ENCODE peak calls at places on chromosomes 2 and 18, in four cellular contexts. Y, P, A and W are unnamed samples.
A peak's percentile ranks its signal among the peaks of the same experiment; 100 is the strongest.

GRCh38 chr2:114040816-114041215 is 150.9 kb downstream of the ACTR3 start:
- DNase-seq in Y (no peak), P (no peak), A (no peak), W (no peak)

GRCh38 chr2:140502951-140503630 is 1627.7 kb downstream of the LRP1B start:
- DNase-seq in Y (peak; percentile 56), P (no peak), A (peak; percentile 88), W (peak; percentile 79)

GRCh38 chr2:74532222-74532621 is 2.5 kb downstream of the HTRA2 start:
- DNase-seq in Y (peak; percentile 66), P (no peak), A (no peak), W (peak; percentile 62)

GRCh38 chr18:29313312-29313711 is 1136.4 kb upstream of the CDH2 start:
- DNase-seq in Y (no peak), P (no peak), A (no peak), W (no peak)

GRCh38 chr2:65550246-65550645 is 117.8 kb upstream of the SPRED2 start:
- DNase-seq in Y (no peak), P (no peak), A (no peak), W (no peak)

GRCh38 chr2:164839914-164840457 is 1.6 kb downstream of the COBLL1 start:
- DNase-seq in Y (peak; percentile 18), P (no peak), A (peak; percentile 56), W (peak; percentile 52)

GRCh38 chr2:226544581-226545210 is 254.9 kb downstream of the IRS1 start:
- DNase-seq in Y (peak; percentile 61), P (no peak), A (peak; percentile 21), W (peak; percentile 15)

GRCh38 chr2:69773201-69773600 is 31.3 kb downstream of the ANXA4 start:
- DNase-seq in Y (peak; percentile 59), P (no peak), A (peak; percentile 66), W (peak; percentile 66)

GRCh38 chr2:220079595-220079994 is 452.2 kb downstream of the SLC4A3 start:
- DNase-seq in Y (no peak), P (no peak), A (no peak), W (no peak)

GRCh38 chr2:205386109-205386508 is 296.2 kb upstream of the NRP2 start:
- DNase-seq in Y (no peak), P (no peak), A (peak; percentile 68), W (peak; percentile 50)

GRCh38 chr2:12397861-12398260 is 318.9 kb upstream of the TRIB2 start:
- DNase-seq in Y (no peak), P (no peak), A (no peak), W (no peak)

GRCh38 chr2:228180126-228181097 is 1.1 kb downstream of the SPHKAP start:
- DNase-seq in Y (no peak), P (no peak), A (no peak), W (peak; percentile 4)

GRCh38 chr2:131056204-131056975 is 36.9 kb downstream of the FAM168B start:
- DNase-seq in Y (no peak), P (no peak), A (peak; percentile 13), W (no peak)

GRCh38 chr2:1990724-1991123 is 246.4 kb upstream of the PXDN start:
- DNase-seq in Y (no peak), P (no peak), A (peak; percentile 57), W (no peak)

GRCh38 chr2:61435291-61435690 is 35.6 kb downstream of the USP34 start:
- DNase-seq in Y (no peak), P (no peak), A (no peak), W (no peak)

GRCh38 chr18:499351-500229 is 911 bp downstream of the COLEC12 start:
- DNase-seq in Y (peak; percentile 85), P (no peak), A (peak; percentile 94), W (peak; percentile 84)

GRCh38 chr2:157497603-157498314 is 53.9 kb upstream of the CYTIP start:
- DNase-seq in Y (peak; percentile 49), P (no peak), A (peak; percentile 45), W (peak; percentile 74)

GRCh38 chr2:8543065-8543411 is 138.8 kb upstream of the ID2 start:
- DNase-seq in Y (no peak), P (no peak), A (no peak), W (no peak)

GRCh38 chr2:15557947-15558346 is 3.2 kb downstream of the NBAS start:
- DNase-seq in Y (no peak), P (no peak), A (peak; percentile 7), W (no peak)

GRCh38 chr2:237859082-237859433 is 365 bp upstream of the RAMP1 start:
- DNase-seq in Y (no peak), P (no peak), A (no peak), W (no peak)

GRCh38 chr2:39513641-39514094 is 76.6 kb upstream of the MAP4K3 start:
- DNase-seq in Y (peak; percentile 97), P (peak; percentile 67), A (peak; percentile 98), W (peak; percentile 91)
- H3K4me1 ChIP-seq in Y (peaks cover 31% of the 10 kb centered on the region), P (no peaks in the 10 kb centered on the region), A (peaks cover 42% of the 10 kb centered on the region), W (peaks cover 50% of the 10 kb centered on the region)

GRCh38 chr2:37854676-37855282 is 70.3 kb upstream of the RMDN2 start:
- DNase-seq in Y (no peak), P (no peak), A (no peak), W (no peak)

GRCh38 chr2:37856101-37856751 is 68.9 kb upstream of the RMDN2 start:
- DNase-seq in Y (no peak), P (no peak), A (no peak), W (no peak)

GRCh38 chr2:37857485-37858196 is 67.4 kb upstream of the RMDN2 start:
- DNase-seq in Y (peak; percentile 57), P (no peak), A (no peak), W (peak; percentile 38)

GRCh38 chr2:37858197-37858711 is 66.8 kb upstream of the RMDN2 start:
- DNase-seq in Y (peak; percentile 77), P (no peak), A (peak; percentile 86), W (peak; percentile 72)

GRCh38 chr2:37855283-37856041 is 69.6 kb upstream of the RMDN2 start:
- DNase-seq in Y (no peak), P (no peak), A (peak; percentile 40), W (no peak)
- H3K9ac ChIP-seq in Y (no peak overlapping the region), P (no peak overlapping the region), A (no peak overlapping the region), W (no peak overlapping the region)

GRCh38 chr2:3399403-3399802 is 19.9 kb downstream of the TRAPPC12 start:
- DNase-seq in Y (no peak), P (no peak), A (no peak), W (no peak)

GRCh38 chr2:3403587-3404334 is 24.3 kb downstream of the TRAPPC12 start:
- DNase-seq in Y (no peak), P (no peak), A (no peak), W (no peak)

GRCh38 chr2:3396920-3397559 is 17.5 kb downstream of the TRAPPC12 start:
- DNase-seq in Y (no peak), P (no peak), A (no peak), W (no peak)

GRCh38 chr2:3398837-3399236 is 19.3 kb downstream of the TRAPPC12 start:
- DNase-seq in Y (no peak), P (no peak), A (no peak), W (no peak)

GRCh38 chr2:3399829-3400228 is 20.3 kb downstream of the TRAPPC12 start:
- DNase-seq in Y (no peak), P (no peak), A (no peak), W (no peak)
- H3K4me3 ChIP-seq in Y (no peak overlapping the region), P (no peak overlapping the region), A (no peak overlapping the region), W (no peak overlapping the region)

DNA sequence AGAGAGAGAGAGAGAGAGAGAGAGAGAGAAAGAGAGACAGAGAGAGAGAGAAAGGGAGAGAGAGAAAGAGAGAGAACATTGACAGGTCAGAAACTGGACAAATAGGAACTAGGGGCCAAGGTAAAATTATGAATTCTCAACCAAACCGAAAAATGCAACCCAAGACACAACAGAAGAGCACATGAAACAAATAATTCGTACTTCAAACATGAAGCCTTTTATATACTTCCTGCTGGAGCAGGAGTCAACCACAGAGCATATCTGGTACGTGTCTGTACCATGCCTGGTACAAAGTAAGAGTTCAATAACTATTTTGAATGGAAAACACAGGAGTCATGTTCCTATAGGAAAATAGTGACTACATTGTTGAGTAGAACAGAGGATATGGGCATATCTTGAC is 6.5 kb upstream of the VPS54 start:
- DNase-seq in Y (no peak), P (no peak), A (no peak), W (no peak)
- H3K4me1 ChIP-seq in Y (no peaks in the 10 kb centered on the region), P (no peaks in the 10 kb centered on the region), A (no peaks in the 10 kb centered on the region), W (peaks cover under 1% of the 10 kb centered on the region)

GRCh38 chr2:170885130-170885791 is 43.8 kb upstream of the GORASP2 start:
- DNase-seq in Y (no peak), P (no peak), A (peak; percentile 48), W (no peak)

GRCh38 chr2:170881840-170882239 is 47.2 kb upstream of the GORASP2 start:
- DNase-seq in Y (no peak), P (no peak), A (no peak), W (no peak)

GRCh38 chr2:170886391-170886790 is 42.7 kb upstream of the GORASP2 start:
- DNase-seq in Y (peak; percentile 29), P (no peak), A (peak; percentile 97), W (peak; percentile 56)

GRCh38 chr2:170882758-170883157 is 46.3 kb upstream of the GORASP2 start:
- DNase-seq in Y (no peak), P (no peak), A (no peak), W (no peak)

DNA sequence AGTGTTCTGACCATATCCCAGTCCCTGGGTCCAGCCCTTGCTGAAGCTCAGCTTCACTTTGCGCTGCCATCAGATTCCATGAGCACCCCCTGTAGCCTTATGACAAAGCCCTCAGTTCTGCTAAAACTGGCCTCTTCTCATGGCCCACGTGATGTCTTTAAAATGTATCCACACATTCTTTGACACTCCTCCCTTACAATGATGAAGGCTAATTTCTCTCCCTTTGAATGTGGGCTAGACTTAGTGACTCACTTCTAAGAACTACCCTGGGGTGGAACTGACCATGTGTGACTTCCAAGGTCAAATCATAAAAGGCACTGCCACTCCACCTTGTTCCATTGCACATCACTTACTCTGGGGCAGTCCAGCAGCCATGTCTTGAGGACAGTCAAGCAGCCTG is 45.4 kb upstream of the GORASP2 start:
- DNase-seq in Y (no peak), P (no peak), A (peak; percentile 47), W (no peak)
- H3K9ac ChIP-seq in Y (no peak overlapping the region), P (no peak overlapping the region), A (no peak overlapping the region), W (no peak overlapping the region)

GRCh38 chr2:105820691-105821090 is 76.0 kb downstream of the NCK2 start:
- DNase-seq in Y (no peak), P (no peak), A (no peak), W (no peak)

GRCh38 chr2:105822186-105822585 is 77.5 kb downstream of the NCK2 start:
- DNase-seq in Y (no peak), P (no peak), A (no peak), W (no peak)

GRCh38 chr2:105821428-105822125 is 76.9 kb downstream of the NCK2 start:
- DNase-seq in Y (no peak), P (no peak), A (no peak), W (no peak)

GRCh38 chr2:105824446-105824845 is 79.7 kb downstream of the NCK2 start:
- DNase-seq in Y (no peak), P (no peak), A (no peak), W (no peak)

DNA sequence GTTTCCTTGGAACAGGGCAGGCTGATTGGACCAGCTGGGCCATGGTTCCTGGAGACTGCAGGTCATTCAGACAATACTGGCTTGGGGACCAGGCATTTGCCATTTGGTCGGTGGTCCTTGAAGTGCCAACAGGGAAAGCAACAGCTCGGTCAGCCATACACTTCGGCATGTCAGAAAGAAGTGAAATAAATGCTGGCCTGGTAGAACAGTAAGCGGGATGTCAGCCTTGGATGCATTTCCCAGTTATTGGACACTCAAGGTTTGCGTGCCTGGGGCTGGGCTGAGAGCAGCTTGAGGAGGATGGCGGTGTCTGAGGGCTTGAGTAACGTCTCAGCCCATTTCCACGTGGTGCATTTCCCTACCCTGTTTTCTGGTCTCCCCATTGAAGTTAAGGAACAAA is 75.4 kb downstream of the NCK2 start:
- DNase-seq in Y (no peak), P (no peak), A (no peak), W (no peak)
- H3K4me3 ChIP-seq in Y (no peak overlapping the region), P (no peak overlapping the region), A (no peak overlapping the region), W (no peak overlapping the region)

GRCh38 chr2:43170733-43171101 is 55.7 kb downstream of the ZFP36L2 start:
- DNase-seq in Y (no peak), P (no peak), A (no peak), W (no peak)
- H3K4me1 ChIP-seq in Y (peaks cover 15% of the 10 kb centered on the region), P (peaks cover 23% of the 10 kb centered on the region), A (peaks cover 5% of the 10 kb centered on the region), W (peaks cover 9% of the 10 kb centered on the region)